ENCODE peak calls at places on chromosomes 13 and 19, in eight cellular contexts. One of them, this sample, is unnamed.

GRCh38 chr19:47357788-47358680 is 8.9 kb downstream of the DHX34 start:
- DNase-seq in germinal center: no peak
- DNase-seq in substantia nigra: no peak
- DNase-seq in NCI-H2107: no peak
- DNase-seq in IMR-90: no peak
- DNase-seq in stimulated activated CD4-positive, alpha-beta T cell treated with anti-CD3 and anti-CD28 coated beads, TNF-alpha, amount 100 ng/mL, for 1 hour: no peak
- DNase-seq in astrocyte of the spinal cord: no peak
- DNase-seq in GM03348: no peak
- DNase-seq in this sample: no peak

GRCh38 chr19:7870571-7871279 is 3.5 kb downstream of the PRR36 start:
- DNase-seq in substantia nigra: no peak
- DNase-seq in IMR-90: no peak
- DNase-seq in NCI-H2107: no peak
- DNase-seq in stimulated activated CD4-positive, alpha-beta T cell treated with anti-CD3 and anti-CD28 coated beads, TNF-alpha, amount 100 ng/mL, for 1 hour: no peak
- DNase-seq in GM03348: no peak
- DNase-seq in astrocyte of the spinal cord: peak; percentile 35
- DNase-seq in germinal center: peak; percentile 47
- DNase-seq in this sample: no peak

GRCh38 chr19:51407631-51408131 is 9.8 kb downstream of the SIGLEC10 start:
- DNase-seq in NCI-H2107: no peak
- DNase-seq in IMR-90: peak; percentile 17
- DNase-seq in GM03348: no peak
- DNase-seq in stimulated activated CD4-positive, alpha-beta T cell treated with anti-CD3 and anti-CD28 coated beads, TNF-alpha, amount 100 ng/mL, for 1 hour: no peak
- DNase-seq in substantia nigra: peak; percentile 27
- DNase-seq in astrocyte of the spinal cord: no peak
- DNase-seq in germinal center: peak; percentile 73
- DNase-seq in this sample: peak; percentile 16

GRCh38 chr19:3687774-3688706 is 12.2 kb downstream of the PIP5K1C start:
- DNase-seq in NCI-H2107: peak; percentile 46
- DNase-seq in astrocyte of the spinal cord: no peak
- DNase-seq in substantia nigra: no peak
- DNase-seq in IMR-90: no peak
- DNase-seq in stimulated activated CD4-positive, alpha-beta T cell treated with anti-CD3 and anti-CD28 coated beads, TNF-alpha, amount 100 ng/mL, for 1 hour: no peak
- DNase-seq in GM03348: no peak
- DNase-seq in germinal center: peak; percentile 43
- DNase-seq in this sample: no peak

GRCh38 chr19:3506384-3507340 is 551 bp downstream of the FZR1 start:
- DNase-seq in germinal center: peak; percentile 43
- DNase-seq in stimulated activated CD4-positive, alpha-beta T cell treated with anti-CD3 and anti-CD28 coated beads, TNF-alpha, amount 100 ng/mL, for 1 hour: no peak
- DNase-seq in IMR-90: no peak
- DNase-seq in astrocyte of the spinal cord: no peak
- DNase-seq in substantia nigra: peak; percentile 39
- DNase-seq in NCI-H2107: no peak
- DNase-seq in GM03348: peak; percentile 60
- DNase-seq in this sample: no peak

GRCh38 chr13:104198811-104199210 is 1132.6 kb upstream of the SLC10A2 start:
- DNase-seq in IMR-90: no peak
- DNase-seq in GM03348: no peak
- DNase-seq in substantia nigra: no peak
- DNase-seq in stimulated activated CD4-positive, alpha-beta T cell treated with anti-CD3 and anti-CD28 coated beads, TNF-alpha, amount 100 ng/mL, for 1 hour: no peak
- DNase-seq in germinal center: no peak
- DNase-seq in NCI-H2107: no peak
- DNase-seq in astrocyte of the spinal cord: no peak
- DNase-seq in this sample: no peak

GRCh38 chr19:29216021-29216420 is 3.1 kb upstream of the UQCRFS1 start:
- DNase-seq in GM03348: no peak
- DNase-seq in substantia nigra: no peak
- DNase-seq in stimulated activated CD4-positive, alpha-beta T cell treated with anti-CD3 and anti-CD28 coated beads, TNF-alpha, amount 100 ng/mL, for 1 hour: no peak
- DNase-seq in IMR-90: no peak
- DNase-seq in astrocyte of the spinal cord: no peak
- DNase-seq in NCI-H2107: no peak
- DNase-seq in germinal center: no peak
- DNase-seq in this sample: no peak

GRCh38 chr19:35254341-35255297 is 5.8 kb downstream of the LSR start:
- DNase-seq in substantia nigra: no peak
- DNase-seq in germinal center: no peak
- DNase-seq in astrocyte of the spinal cord: no peak
- DNase-seq in stimulated activated CD4-positive, alpha-beta T cell treated with anti-CD3 and anti-CD28 coated beads, TNF-alpha, amount 100 ng/mL, for 1 hour: no peak
- DNase-seq in GM03348: no peak
- DNase-seq in NCI-H2107: no peak
- DNase-seq in IMR-90: no peak
- DNase-seq in this sample: no peak

GRCh38 chr19:39194832-39195542 is 1.8 kb upstream of the NCCRP1 start:
- DNase-seq in stimulated activated CD4-positive, alpha-beta T cell treated with anti-CD3 and anti-CD28 coated beads, TNF-alpha, amount 100 ng/mL, for 1 hour: no peak
- DNase-seq in GM03348: no peak
- DNase-seq in astrocyte of the spinal cord: no peak
- DNase-seq in IMR-90: no peak
- DNase-seq in substantia nigra: no peak
- DNase-seq in germinal center: no peak
- DNase-seq in NCI-H2107: no peak
- DNase-seq in this sample: no peak

GRCh38 chr13:40074338-40074737 is 418.9 kb downstream of the COG6 start:
- DNase-seq in IMR-90: no peak
- DNase-seq in stimulated activated CD4-positive, alpha-beta T cell treated with anti-CD3 and anti-CD28 coated beads, TNF-alpha, amount 100 ng/mL, for 1 hour: no peak
- DNase-seq in germinal center: no peak
- DNase-seq in substantia nigra: no peak
- DNase-seq in GM03348: no peak
- DNase-seq in NCI-H2107: no peak
- DNase-seq in astrocyte of the spinal cord: no peak
- DNase-seq in this sample: no peak

GRCh38 chr13:66805657-66806056 is 424.5 kb downstream of the PCDH9 start:
- DNase-seq in stimulated activated CD4-positive, alpha-beta T cell treated with anti-CD3 and anti-CD28 coated beads, TNF-alpha, amount 100 ng/mL, for 1 hour: no peak
- DNase-seq in NCI-H2107: no peak
- DNase-seq in GM03348: no peak
- DNase-seq in germinal center: no peak
- DNase-seq in substantia nigra: no peak
- DNase-seq in astrocyte of the spinal cord: peak; percentile 60
- DNase-seq in IMR-90: peak; percentile 54
- DNase-seq in this sample: peak; percentile 67

GRCh38 chr19:9789066-9789465 is 20.5 kb upstream of the ZNF846 start:
- DNase-seq in IMR-90: no peak
- DNase-seq in stimulated activated CD4-positive, alpha-beta T cell treated with anti-CD3 and anti-CD28 coated beads, TNF-alpha, amount 100 ng/mL, for 1 hour: no peak
- DNase-seq in GM03348: no peak
- DNase-seq in substantia nigra: no peak
- DNase-seq in NCI-H2107: no peak
- DNase-seq in germinal center: no peak
- DNase-seq in astrocyte of the spinal cord: no peak
- DNase-seq in this sample: no peak

GRCh38 chr19:34269968-34270621 is 15.7 kb downstream of the GARRE1 start:
- DNase-seq in NCI-H2107: no peak
- DNase-seq in GM03348: peak; percentile 54
- DNase-seq in IMR-90: peak; percentile 66
- DNase-seq in stimulated activated CD4-positive, alpha-beta T cell treated with anti-CD3 and anti-CD28 coated beads, TNF-alpha, amount 100 ng/mL, for 1 hour: peak; percentile 22
- DNase-seq in substantia nigra: peak; percentile 24
- DNase-seq in astrocyte of the spinal cord: peak; percentile 65
- DNase-seq in germinal center: peak; percentile 76
- DNase-seq in this sample: peak; percentile 7

GRCh38 chr13:27280009-27280646 is 9.5 kb downstream of the RASL11A start:
- DNase-seq in GM03348: no peak
- DNase-seq in stimulated activated CD4-positive, alpha-beta T cell treated with anti-CD3 and anti-CD28 coated beads, TNF-alpha, amount 100 ng/mL, for 1 hour: no peak
- DNase-seq in NCI-H2107: no peak
- DNase-seq in substantia nigra: no peak
- DNase-seq in astrocyte of the spinal cord: peak; percentile 45
- DNase-seq in germinal center: no peak
- DNase-seq in IMR-90: no peak
- DNase-seq in this sample: no peak

GRCh38 chr13:41065098-41065497 is 3.8 kb downstream of the WBP4 start:
- DNase-seq in substantia nigra: no peak
- DNase-seq in IMR-90: peak; percentile 92
- DNase-seq in stimulated activated CD4-positive, alpha-beta T cell treated with anti-CD3 and anti-CD28 coated beads, TNF-alpha, amount 100 ng/mL, for 1 hour: no peak
- DNase-seq in astrocyte of the spinal cord: peak; percentile 90
- DNase-seq in germinal center: no peak
- DNase-seq in NCI-H2107: no peak
- DNase-seq in GM03348: peak; percentile 47
- DNase-seq in this sample: peak; percentile 89

GRCh38 chr13:61756031-61756430 is 340.4 kb upstream of the PCDH20 start:
- DNase-seq in astrocyte of the spinal cord: no peak
- DNase-seq in germinal center: no peak
- DNase-seq in substantia nigra: no peak
- DNase-seq in NCI-H2107: no peak
- DNase-seq in GM03348: no peak
- DNase-seq in stimulated activated CD4-positive, alpha-beta T cell treated with anti-CD3 and anti-CD28 coated beads, TNF-alpha, amount 100 ng/mL, for 1 hour: no peak
- DNase-seq in IMR-90: no peak
- DNase-seq in this sample: no peak

GRCh38 chr19:41755328-41755913 is at the start of gene CEACAM6:
- DNase-seq in GM03348: no peak
- DNase-seq in astrocyte of the spinal cord: no peak
- DNase-seq in NCI-H2107: no peak
- DNase-seq in germinal center: no peak
- DNase-seq in stimulated activated CD4-positive, alpha-beta T cell treated with anti-CD3 and anti-CD28 coated beads, TNF-alpha, amount 100 ng/mL, for 1 hour: no peak
- DNase-seq in IMR-90: no peak
- DNase-seq in substantia nigra: no peak
- DNase-seq in this sample: no peak

GRCh38 chr13:20487927-20488326 is 37.7 kb downstream of the CRYL1 start:
- DNase-seq in IMR-90: no peak
- DNase-seq in astrocyte of the spinal cord: no peak
- DNase-seq in substantia nigra: no peak
- DNase-seq in NCI-H2107: no peak
- DNase-seq in stimulated activated CD4-positive, alpha-beta T cell treated with anti-CD3 and anti-CD28 coated beads, TNF-alpha, amount 100 ng/mL, for 1 hour: no peak
- DNase-seq in GM03348: no peak
- DNase-seq in germinal center: no peak
- DNase-seq in this sample: no peak

GRCh38 chr13:97141564-97142005 is 80.5 kb upstream of the MBNL2 start:
- DNase-seq in astrocyte of the spinal cord: peak; percentile 87
- DNase-seq in stimulated activated CD4-positive, alpha-beta T cell treated with anti-CD3 and anti-CD28 coated beads, TNF-alpha, amount 100 ng/mL, for 1 hour: no peak
- DNase-seq in substantia nigra: peak; percentile 3
- DNase-seq in GM03348: peak; percentile 83
- DNase-seq in NCI-H2107: peak; percentile 17
- DNase-seq in IMR-90: peak; percentile 94
- DNase-seq in germinal center: no peak
- DNase-seq in this sample: peak; percentile 64

GRCh38 chr19:1151917-1152601 is 22.0 kb downstream of the SBNO2 start:
- DNase-seq in germinal center: no peak
- DNase-seq in IMR-90: no peak
- DNase-seq in substantia nigra: no peak
- DNase-seq in GM03348: peak; percentile 46
- DNase-seq in astrocyte of the spinal cord: no peak
- DNase-seq in stimulated activated CD4-positive, alpha-beta T cell treated with anti-CD3 and anti-CD28 coated beads, TNF-alpha, amount 100 ng/mL, for 1 hour: no peak
- DNase-seq in NCI-H2107: no peak
- DNase-seq in this sample: peak; percentile 51

GRCh38 chr13:113758651-113759524 is at the start of gene TMEM255B:
- DNase-seq in GM03348: peak; percentile 99
- DNase-seq in IMR-90: peak; percentile 49
- DNase-seq in stimulated activated CD4-positive, alpha-beta T cell treated with anti-CD3 and anti-CD28 coated beads, TNF-alpha, amount 100 ng/mL, for 1 hour: peak; percentile 76
- DNase-seq in germinal center: peak; percentile 92
- DNase-seq in astrocyte of the spinal cord: peak; percentile 55
- DNase-seq in NCI-H2107: peak; percentile 65
- DNase-seq in substantia nigra: peak; percentile 73
- DNase-seq in this sample: peak; percentile 64

GRCh38 chr19:47110521-47111080 is 3.0 kb downstream of the ZC3H4 start:
- DNase-seq in IMR-90: no peak
- DNase-seq in substantia nigra: no peak
- DNase-seq in GM03348: no peak
- DNase-seq in germinal center: no peak
- DNase-seq in astrocyte of the spinal cord: no peak
- DNase-seq in NCI-H2107: no peak
- DNase-seq in stimulated activated CD4-positive, alpha-beta T cell treated with anti-CD3 and anti-CD28 coated beads, TNF-alpha, amount 100 ng/mL, for 1 hour: peak; percentile 36
- DNase-seq in this sample: no peak

GRCh38 chr13:54799621-54800226 is 1771.1 kb downstream of the OLFM4 start:
- DNase-seq in stimulated activated CD4-positive, alpha-beta T cell treated with anti-CD3 and anti-CD28 coated beads, TNF-alpha, amount 100 ng/mL, for 1 hour: no peak
- DNase-seq in substantia nigra: no peak
- DNase-seq in NCI-H2107: no peak
- DNase-seq in astrocyte of the spinal cord: no peak
- DNase-seq in GM03348: no peak
- DNase-seq in germinal center: no peak
- DNase-seq in IMR-90: no peak
- DNase-seq in this sample: no peak

GRCh38 chr19:54138777-54139256 is 1.3 kb downstream of the CNOT3 start:
- DNase-seq in stimulated activated CD4-positive, alpha-beta T cell treated with anti-CD3 and anti-CD28 coated beads, TNF-alpha, amount 100 ng/mL, for 1 hour: no peak
- DNase-seq in astrocyte of the spinal cord: no peak
- DNase-seq in GM03348: no peak
- DNase-seq in NCI-H2107: no peak
- DNase-seq in germinal center: no peak
- DNase-seq in substantia nigra: no peak
- DNase-seq in IMR-90: no peak
- DNase-seq in this sample: no peak

GRCh38 chr19:32877323-32877912 is 7.9 kb upstream of the SLC7A9 start:
- DNase-seq in substantia nigra: no peak
- DNase-seq in stimulated activated CD4-positive, alpha-beta T cell treated with anti-CD3 and anti-CD28 coated beads, TNF-alpha, amount 100 ng/mL, for 1 hour: no peak
- DNase-seq in astrocyte of the spinal cord: no peak
- DNase-seq in IMR-90: no peak
- DNase-seq in GM03348: no peak
- DNase-seq in germinal center: no peak
- DNase-seq in NCI-H2107: no peak
- DNase-seq in this sample: no peak

GRCh38 chr13:20472531-20472930 is 53.1 kb downstream of the CRYL1 start:
- DNase-seq in substantia nigra: no peak
- DNase-seq in astrocyte of the spinal cord: no peak
- DNase-seq in GM03348: no peak
- DNase-seq in NCI-H2107: no peak
- DNase-seq in IMR-90: no peak
- DNase-seq in germinal center: no peak
- DNase-seq in stimulated activated CD4-positive, alpha-beta T cell treated with anti-CD3 and anti-CD28 coated beads, TNF-alpha, amount 100 ng/mL, for 1 hour: no peak
- DNase-seq in this sample: no peak

GRCh38 chr13:73767747-73768315 is 366.4 kb downstream of the KLF12 start:
- DNase-seq in NCI-H2107: no peak
- DNase-seq in substantia nigra: no peak
- DNase-seq in stimulated activated CD4-positive, alpha-beta T cell treated with anti-CD3 and anti-CD28 coated beads, TNF-alpha, amount 100 ng/mL, for 1 hour: peak; percentile 12
- DNase-seq in astrocyte of the spinal cord: no peak
- DNase-seq in germinal center: peak; percentile 13
- DNase-seq in GM03348: no peak
- DNase-seq in IMR-90: no peak
- DNase-seq in this sample: no peak

GRCh38 chr19:36100476-36100875 is 10.5 kb upstream of the OVOL3 start:
- DNase-seq in GM03348: no peak
- DNase-seq in NCI-H2107: no peak
- DNase-seq in astrocyte of the spinal cord: no peak
- DNase-seq in IMR-90: no peak
- DNase-seq in germinal center: no peak
- DNase-seq in stimulated activated CD4-positive, alpha-beta T cell treated with anti-CD3 and anti-CD28 coated beads, TNF-alpha, amount 100 ng/mL, for 1 hour: no peak
- DNase-seq in substantia nigra: no peak
- DNase-seq in this sample: no peak

GRCh38 chr19:40461669-40462221 is 3.8 kb downstream of the BLVRB start:
- DNase-seq in substantia nigra: peak; percentile 8
- DNase-seq in germinal center: no peak
- DNase-seq in stimulated activated CD4-positive, alpha-beta T cell treated with anti-CD3 and anti-CD28 coated beads, TNF-alpha, amount 100 ng/mL, for 1 hour: no peak
- DNase-seq in GM03348: no peak
- DNase-seq in IMR-90: no peak
- DNase-seq in astrocyte of the spinal cord: no peak
- DNase-seq in NCI-H2107: no peak
- DNase-seq in this sample: no peak

GRCh38 chr19:7522072-7522922 is at the start of gene MCOLN1:
- DNase-seq in IMR-90: peak; percentile 94
- DNase-seq in astrocyte of the spinal cord: peak; percentile 96
- DNase-seq in GM03348: peak; percentile 100
- DNase-seq in NCI-H2107: peak; percentile 98
- DNase-seq in germinal center: peak; percentile 100
- DNase-seq in substantia nigra: peak; percentile 97
- DNase-seq in stimulated activated CD4-positive, alpha-beta T cell treated with anti-CD3 and anti-CD28 coated beads, TNF-alpha, amount 100 ng/mL, for 1 hour: peak; percentile 99
- DNase-seq in this sample: peak; percentile 96

GRCh38 chr13:112588490-112589297 is 741 bp upstream of the TUBGCP3 start:
- DNase-seq in germinal center: no peak
- DNase-seq in substantia nigra: no peak
- DNase-seq in astrocyte of the spinal cord: no peak
- DNase-seq in stimulated activated CD4-positive, alpha-beta T cell treated with anti-CD3 and anti-CD28 coated beads, TNF-alpha, amount 100 ng/mL, for 1 hour: no peak
- DNase-seq in IMR-90: no peak
- DNase-seq in GM03348: no peak
- DNase-seq in NCI-H2107: peak; percentile 26
- DNase-seq in this sample: no peak

GRCh38 chr13:114319441-114319871 is 5.2 kb downstream of the CHAMP1 start:
- DNase-seq in substantia nigra: no peak
- DNase-seq in GM03348: peak; percentile 73
- DNase-seq in germinal center: no peak
- DNase-seq in stimulated activated CD4-positive, alpha-beta T cell treated with anti-CD3 and anti-CD28 coated beads, TNF-alpha, amount 100 ng/mL, for 1 hour: no peak
- DNase-seq in NCI-H2107: no peak
- DNase-seq in IMR-90: peak; percentile 93
- DNase-seq in astrocyte of the spinal cord: peak; percentile 71
- DNase-seq in this sample: peak; percentile 83

GRCh38 chr19:37227996-37228395 is 10.0 kb downstream of the ZNF383 start:
- DNase-seq in astrocyte of the spinal cord: peak; percentile 10
- DNase-seq in stimulated activated CD4-positive, alpha-beta T cell treated with anti-CD3 and anti-CD28 coated beads, TNF-alpha, amount 100 ng/mL, for 1 hour: no peak
- DNase-seq in NCI-H2107: no peak
- DNase-seq in IMR-90: no peak
- DNase-seq in germinal center: no peak
- DNase-seq in GM03348: no peak
- DNase-seq in substantia nigra: no peak
- DNase-seq in this sample: no peak

GRCh38 chr19:48749571-48750198 is 2.8 kb downstream of the FUT1 start:
- DNase-seq in stimulated activated CD4-positive, alpha-beta T cell treated with anti-CD3 and anti-CD28 coated beads, TNF-alpha, amount 100 ng/mL, for 1 hour: no peak
- DNase-seq in IMR-90: no peak
- DNase-seq in astrocyte of the spinal cord: no peak
- DNase-seq in NCI-H2107: no peak
- DNase-seq in germinal center: no peak
- DNase-seq in substantia nigra: no peak
- DNase-seq in GM03348: no peak
- DNase-seq in this sample: no peak

This sample was measured in fibroblast of gingiva.